ENCODE peak calls at places on chromosomes 4 and X, in seven cellular contexts. One of them, this sample, is unnamed.

GRCh38 chr4:47031713-47032404 is 492 bp downstream of the GABRB1 start:
- DNase-seq in SK-N-SH: peak; percentile 2
- DNase-seq in neuronal stem cell: no peak
- DNase-seq in mesendoderm: peak; percentile 18
- DNase-seq in OCI-LY7: no peak
- DNase-seq in dorsolateral prefrontal cortex: peak; percentile 55
- DNase-seq in cardiac fibroblast: peak; percentile 2
- DNase-seq in this sample: peak; percentile 14

GRCh38 chrX:103428525-103428924 is 52.2 kb downstream of the BEX3 start:
- DNase-seq in neuronal stem cell: no peak
- DNase-seq in dorsolateral prefrontal cortex: no peak
- DNase-seq in cardiac fibroblast: no peak
- DNase-seq in SK-N-SH: no peak
- DNase-seq in OCI-LY7: no peak
- DNase-seq in mesendoderm: peak; percentile 75
- DNase-seq in this sample: no peak

GRCh38 chrX:46305431-46305830 is 239.8 kb downstream of the ZNF674 start:
- DNase-seq in mesendoderm: no peak
- DNase-seq in cardiac fibroblast: no peak
- DNase-seq in SK-N-SH: no peak
- DNase-seq in dorsolateral prefrontal cortex: no peak
- DNase-seq in OCI-LY7: no peak
- DNase-seq in neuronal stem cell: no peak
- DNase-seq in this sample: no peak

GRCh38 chr4:128942547-128942946 is 133.0 kb downstream of the JADE1 start:
- DNase-seq in cardiac fibroblast: peak; percentile 11
- DNase-seq in OCI-LY7: no peak
- DNase-seq in neuronal stem cell: no peak
- DNase-seq in mesendoderm: no peak
- DNase-seq in dorsolateral prefrontal cortex: no peak
- DNase-seq in SK-N-SH: no peak
- DNase-seq in this sample: no peak

GRCh38 chr4:186854256-186854655 is 130.6 kb upstream of the FAT1 start:
- DNase-seq in neuronal stem cell: no peak
- DNase-seq in mesendoderm: no peak
- DNase-seq in OCI-LY7: no peak
- DNase-seq in SK-N-SH: no peak
- DNase-seq in dorsolateral prefrontal cortex: no peak
- DNase-seq in cardiac fibroblast: no peak
- DNase-seq in this sample: no peak

GRCh38 chr4:122285285-122285684 is 93.5 kb upstream of the ADAD1 start:
- DNase-seq in cardiac fibroblast: no peak
- DNase-seq in mesendoderm: peak; percentile 30
- DNase-seq in neuronal stem cell: no peak
- DNase-seq in OCI-LY7: no peak
- DNase-seq in SK-N-SH: no peak
- DNase-seq in dorsolateral prefrontal cortex: no peak
- DNase-seq in this sample: no peak

GRCh38 chr4:123397276-123398150 is 918 bp downstream of the SPRY1 start:
- DNase-seq in OCI-LY7: peak; percentile 30
- DNase-seq in neuronal stem cell: peak; percentile 71
- DNase-seq in SK-N-SH: peak; percentile 65
- DNase-seq in dorsolateral prefrontal cortex: peak; percentile 44
- DNase-seq in cardiac fibroblast: peak; percentile 77
- DNase-seq in mesendoderm: peak; percentile 83
- DNase-seq in this sample: peak; percentile 47

GRCh38 chrX:109940411-109940810 is 62.5 kb upstream of the TMEM164 start:
- DNase-seq in neuronal stem cell: no peak
- DNase-seq in dorsolateral prefrontal cortex: no peak
- DNase-seq in OCI-LY7: no peak
- DNase-seq in SK-N-SH: no peak
- DNase-seq in mesendoderm: no peak
- DNase-seq in cardiac fibroblast: no peak
- DNase-seq in this sample: no peak

GRCh38 chr4:24924309-24924781 is 11.5 kb upstream of the CCDC149 start:
- DNase-seq in SK-N-SH: no peak
- DNase-seq in cardiac fibroblast: peak; percentile 94
- DNase-seq in mesendoderm: no peak
- DNase-seq in OCI-LY7: no peak
- DNase-seq in dorsolateral prefrontal cortex: no peak
- DNase-seq in neuronal stem cell: no peak
- DNase-seq in this sample: no peak

GRCh38 chr4:72022553-72022952 is 9.2 kb upstream of the NPFFR2 start:
- DNase-seq in SK-N-SH: no peak
- DNase-seq in cardiac fibroblast: no peak
- DNase-seq in mesendoderm: no peak
- DNase-seq in OCI-LY7: peak; percentile 1
- DNase-seq in neuronal stem cell: no peak
- DNase-seq in dorsolateral prefrontal cortex: no peak
- DNase-seq in this sample: no peak

GRCh38 chr4:39664828-39665731 is 26.4 kb upstream of the SMIM14 start:
- DNase-seq in SK-N-SH: no peak
- DNase-seq in cardiac fibroblast: peak; percentile 21
- DNase-seq in neuronal stem cell: no peak
- DNase-seq in mesendoderm: no peak
- DNase-seq in dorsolateral prefrontal cortex: no peak
- DNase-seq in OCI-LY7: no peak
- DNase-seq in this sample: no peak

GRCh38 chr4:10625130-10625529 is 59.4 kb downstream of the CLNK start:
- DNase-seq in dorsolateral prefrontal cortex: no peak
- DNase-seq in cardiac fibroblast: no peak
- DNase-seq in SK-N-SH: no peak
- DNase-seq in OCI-LY7: no peak
- DNase-seq in neuronal stem cell: no peak
- DNase-seq in mesendoderm: no peak
- DNase-seq in this sample: no peak

GRCh38 chrX:106000203-106000602 is 38.3 kb downstream of the SERPINA7 start:
- DNase-seq in mesendoderm: no peak
- DNase-seq in cardiac fibroblast: no peak
- DNase-seq in SK-N-SH: no peak
- DNase-seq in dorsolateral prefrontal cortex: no peak
- DNase-seq in neuronal stem cell: no peak
- DNase-seq in OCI-LY7: no peak
- DNase-seq in this sample: no peak

GRCh38 chrX:155056877-155057792 is 13.8 kb downstream of the CMC4 start:
- DNase-seq in SK-N-SH: peak; percentile 69
- DNase-seq in mesendoderm: peak; percentile 85
- DNase-seq in neuronal stem cell: peak; percentile 64
- DNase-seq in OCI-LY7: peak; percentile 45
- DNase-seq in dorsolateral prefrontal cortex: peak; percentile 55
- DNase-seq in cardiac fibroblast: peak; percentile 85
- DNase-seq in this sample: peak; percentile 72

GRCh38 chr4:13910556-13910955 is 283.0 kb upstream of the BOD1L1 start:
- DNase-seq in neuronal stem cell: no peak
- DNase-seq in OCI-LY7: no peak
- DNase-seq in SK-N-SH: no peak
- DNase-seq in dorsolateral prefrontal cortex: no peak
- DNase-seq in mesendoderm: no peak
- DNase-seq in cardiac fibroblast: no peak
- DNase-seq in this sample: no peak

GRCh38 chr4:5364406-5364805 is 313.1 kb downstream of the STK32B start:
- DNase-seq in mesendoderm: no peak
- DNase-seq in OCI-LY7: no peak
- DNase-seq in cardiac fibroblast: no peak
- DNase-seq in neuronal stem cell: no peak
- DNase-seq in dorsolateral prefrontal cortex: no peak
- DNase-seq in SK-N-SH: no peak
- DNase-seq in this sample: no peak

GRCh38 chr4:112702892-112703291 is 65.9 kb downstream of the LARP7 start:
- DNase-seq in SK-N-SH: no peak
- DNase-seq in dorsolateral prefrontal cortex: no peak
- DNase-seq in neuronal stem cell: no peak
- DNase-seq in OCI-LY7: no peak
- DNase-seq in cardiac fibroblast: no peak
- DNase-seq in mesendoderm: peak; percentile 82
- DNase-seq in this sample: no peak

GRCh38 chr4:108492816-108493595 is 127.4 kb upstream of the RPL34 start:
- DNase-seq in cardiac fibroblast: no peak
- DNase-seq in OCI-LY7: peak; percentile 39
- DNase-seq in SK-N-SH: peak; percentile 19
- DNase-seq in dorsolateral prefrontal cortex: no peak
- DNase-seq in neuronal stem cell: no peak
- DNase-seq in mesendoderm: peak; percentile 76
- DNase-seq in this sample: peak; percentile 63

GRCh38 chr4:56535915-56536314 is 30.3 kb downstream of the ARL9 start:
- DNase-seq in OCI-LY7: no peak
- DNase-seq in cardiac fibroblast: no peak
- DNase-seq in SK-N-SH: no peak
- DNase-seq in dorsolateral prefrontal cortex: no peak
- DNase-seq in neuronal stem cell: no peak
- DNase-seq in mesendoderm: peak; percentile 23
- DNase-seq in this sample: no peak

GRCh38 chr4:52750819-52751348 is 341 bp downstream of the ERVMER34-1 start:
- DNase-seq in mesendoderm: peak; percentile 42
- DNase-seq in OCI-LY7: no peak
- DNase-seq in dorsolateral prefrontal cortex: no peak
- DNase-seq in SK-N-SH: no peak
- DNase-seq in neuronal stem cell: no peak
- DNase-seq in cardiac fibroblast: peak; percentile 2
- DNase-seq in this sample: no peak

GRCh38 chrX:104566921-104567501 is 1.0 kb downstream of the IL1RAPL2 start:
- DNase-seq in mesendoderm: peak; percentile 11
- DNase-seq in SK-N-SH: peak; percentile 2
- DNase-seq in neuronal stem cell: no peak
- DNase-seq in OCI-LY7: no peak
- DNase-seq in cardiac fibroblast: no peak
- DNase-seq in dorsolateral prefrontal cortex: no peak
- DNase-seq in this sample: no peak

GRCh38 chrX:104567506-104567905 is 1.5 kb downstream of the IL1RAPL2 start:
- DNase-seq in SK-N-SH: peak; percentile 3
- DNase-seq in dorsolateral prefrontal cortex: no peak
- DNase-seq in cardiac fibroblast: no peak
- DNase-seq in mesendoderm: no peak
- DNase-seq in OCI-LY7: no peak
- DNase-seq in neuronal stem cell: no peak
- DNase-seq in this sample: no peak

GRCh38 chrX:104564335-104564734 is 1.7 kb upstream of the IL1RAPL2 start:
- DNase-seq in OCI-LY7: no peak
- DNase-seq in dorsolateral prefrontal cortex: no peak
- DNase-seq in mesendoderm: no peak
- DNase-seq in SK-N-SH: no peak
- DNase-seq in neuronal stem cell: no peak
- DNase-seq in cardiac fibroblast: no peak
- DNase-seq in this sample: no peak

GRCh38 chrX:104565791-104566687 is at the start of gene IL1RAPL2:
- DNase-seq in OCI-LY7: no peak
- DNase-seq in dorsolateral prefrontal cortex: peak; percentile 60
- DNase-seq in cardiac fibroblast: peak; percentile 5
- DNase-seq in neuronal stem cell: peak; percentile 51
- DNase-seq in mesendoderm: peak; percentile 74
- DNase-seq in SK-N-SH: peak; percentile 49
- DNase-seq in this sample: peak; percentile 0

DNA sequence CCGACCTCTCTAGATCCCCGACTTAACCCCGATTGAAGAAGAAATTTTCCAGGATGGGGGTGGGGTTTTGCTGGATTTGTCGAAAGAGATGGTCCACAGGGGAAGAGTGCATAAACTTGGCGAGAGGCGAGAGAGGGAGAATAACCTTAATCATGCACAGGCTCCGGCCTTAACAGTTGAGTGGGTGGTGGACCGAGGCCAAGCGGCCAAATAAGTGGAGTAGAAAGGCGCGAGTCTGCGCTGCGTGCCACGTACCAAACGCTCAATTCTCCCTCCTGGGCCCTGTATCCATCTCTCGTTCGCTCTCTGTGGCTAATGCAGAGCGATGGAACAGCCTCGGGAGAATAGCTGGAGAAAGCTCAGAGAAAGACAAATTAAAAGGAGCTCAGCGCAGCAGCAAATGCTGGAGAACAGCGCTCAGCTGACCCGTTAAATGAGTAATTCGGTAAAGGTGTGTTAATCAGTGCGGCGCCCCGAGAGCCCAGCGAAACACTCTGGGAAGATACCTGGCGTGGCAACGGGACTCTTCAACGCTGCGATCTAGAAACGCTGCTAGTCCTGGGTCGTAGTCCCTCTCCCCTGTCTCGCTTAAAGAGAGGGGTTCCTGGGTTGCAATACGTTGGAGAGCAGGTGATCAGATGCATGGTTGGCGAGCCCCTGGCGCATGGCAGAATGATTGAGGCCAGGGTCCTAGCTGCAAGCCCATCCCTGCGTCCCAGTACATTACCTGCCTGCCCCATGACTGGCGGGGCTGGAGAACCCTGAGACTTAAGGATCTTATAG is 887 bp upstream of the IL1RAPL2 start:
- DNase-seq in OCI-LY7: no peak
- DNase-seq in SK-N-SH: peak; percentile 2
- DNase-seq in mesendoderm: no peak
- DNase-seq in dorsolateral prefrontal cortex: no peak
- DNase-seq in neuronal stem cell: no peak
- DNase-seq in cardiac fibroblast: no peak
- DNase-seq in this sample: no peak
- H3K4me3 ChIP-seq in OCI-LY7: no peak overlapping the region
- H3K4me3 ChIP-seq in SK-N-SH: no peak overlapping the region
- H3K4me3 ChIP-seq in mesendoderm: no peak overlapping the region
- H3K4me3 ChIP-seq in dorsolateral prefrontal cortex: peak overlapping the region; percentile 11
- H3K4me3 ChIP-seq in neuronal stem cell: no peak overlapping the region
- H3K4me3 ChIP-seq in cardiac fibroblast: no peak overlapping the region
- H3K4me3 ChIP-seq in this sample: no peak overlapping the region

GRCh38 chr4:140296335-140296753 is 77.1 kb upstream of the SCOC start:
- DNase-seq in mesendoderm: peak; percentile 36
- DNase-seq in dorsolateral prefrontal cortex: peak; percentile 44
- DNase-seq in neuronal stem cell: no peak
- DNase-seq in OCI-LY7: no peak
- DNase-seq in SK-N-SH: peak; percentile 31
- DNase-seq in cardiac fibroblast: peak; percentile 75
- DNase-seq in this sample: no peak
- H3K4me3 ChIP-seq in mesendoderm: no peak overlapping the region
- H3K4me3 ChIP-seq in dorsolateral prefrontal cortex: no peak overlapping the region
- H3K4me3 ChIP-seq in neuronal stem cell: no peak overlapping the region
- H3K4me3 ChIP-seq in OCI-LY7: no peak overlapping the region
- H3K4me3 ChIP-seq in SK-N-SH: peak overlapping the region; percentile 3
- H3K4me3 ChIP-seq in cardiac fibroblast: no peak overlapping the region
- H3K4me3 ChIP-seq in this sample: no peak overlapping the region

DNA sequence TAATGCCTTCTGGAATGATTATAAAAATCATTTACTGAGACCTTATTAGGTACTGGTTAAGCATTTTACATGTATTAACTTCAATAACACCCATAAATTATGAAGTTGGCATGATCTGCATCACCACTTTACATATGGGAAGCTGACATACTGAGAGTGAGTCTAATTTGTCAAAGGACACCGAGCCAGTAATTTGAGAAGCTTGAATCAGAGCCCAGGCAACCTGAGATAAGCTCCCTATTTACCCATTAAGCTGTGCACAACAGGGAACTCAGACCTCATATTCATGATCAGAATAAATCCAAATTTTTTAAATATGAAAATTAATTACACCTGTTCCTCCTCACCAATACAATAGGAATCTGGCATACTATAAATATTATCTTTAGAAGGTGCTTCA is 247.9 kb upstream of the EPHA5 start:
- DNase-seq in SK-N-SH: no peak
- DNase-seq in OCI-LY7: no peak
- DNase-seq in dorsolateral prefrontal cortex: no peak
- DNase-seq in cardiac fibroblast: no peak
- DNase-seq in mesendoderm: no peak
- DNase-seq in neuronal stem cell: no peak
- DNase-seq in this sample: no peak
- H3K4me3 ChIP-seq in SK-N-SH: no peak overlapping the region
- H3K4me3 ChIP-seq in OCI-LY7: no peak overlapping the region
- H3K4me3 ChIP-seq in dorsolateral prefrontal cortex: no peak overlapping the region
- H3K4me3 ChIP-seq in cardiac fibroblast: no peak overlapping the region
- H3K4me3 ChIP-seq in mesendoderm: no peak overlapping the region
- H3K4me3 ChIP-seq in neuronal stem cell: no peak overlapping the region
- H3K4me3 ChIP-seq in this sample: no peak overlapping the region

GRCh38 chrX:26871967-26872366 is 591.2 kb downstream of the PPP4R3C start:
- DNase-seq in dorsolateral prefrontal cortex: no peak
- DNase-seq in OCI-LY7: no peak
- DNase-seq in cardiac fibroblast: no peak
- DNase-seq in SK-N-SH: no peak
- DNase-seq in mesendoderm: no peak
- DNase-seq in neuronal stem cell: no peak
- DNase-seq in this sample: no peak

GRCh38 chrX:26873736-26874135 is 589.4 kb downstream of the PPP4R3C start:
- DNase-seq in cardiac fibroblast: no peak
- DNase-seq in dorsolateral prefrontal cortex: no peak
- DNase-seq in mesendoderm: no peak
- DNase-seq in SK-N-SH: no peak
- DNase-seq in neuronal stem cell: no peak
- DNase-seq in OCI-LY7: no peak
- DNase-seq in this sample: no peak
- H3K4me3 ChIP-seq in cardiac fibroblast: no peak overlapping the region
- H3K4me3 ChIP-seq in dorsolateral prefrontal cortex: no peak overlapping the region
- H3K4me3 ChIP-seq in mesendoderm: no peak overlapping the region
- H3K4me3 ChIP-seq in SK-N-SH: no peak overlapping the region
- H3K4me3 ChIP-seq in neuronal stem cell: no peak overlapping the region
- H3K4me3 ChIP-seq in OCI-LY7: no peak overlapping the region
- H3K4me3 ChIP-seq in this sample: no peak overlapping the region

This sample was measured in GM12865.